ENCODE peak calls at places on chromosome 14, in ten cellular contexts. Z is CD4-positive, alpha-beta T cell; V is osteoblast; K is GM20000; P is glutamatergic neuron; U is PC-3; D is progenitor cell of endocrine pancreas; C is thoracic aorta; S is cardiac fibroblast; R is heart left ventricle. W is an unnamed sample.

GRCh38 chr14:102063808-102064429 is 22.9 kb downstream of the HSP90AA1 start:
- DNase-seq in D (no peak), V (peak), Z (no peak), K (no peak), U (no peak), C (no peak), R (no peak), S (no peak), P (no peak), W (no peak)

GRCh38 chr14:61438860-61439765 is 117.7 kb downstream of the PRKCH start:
- DNase-seq in D (no peak), U (peak), P (no peak), C (no peak), R (no peak), V (peak), K (peak), S (peak), Z (peak), W (peak)

GRCh38 chr14:58703149-58703509 is 65.4 kb downstream of the DACT1 start:
- DNase-seq in R (no peak), S (no peak), U (no peak), C (no peak), P (no peak), K (no peak), Z (no peak), V (no peak), D (no peak), W (no peak)

GRCh38 chr14:96852823-96853422 is 55.7 kb downstream of the VRK1 start:
- DNase-seq in R (no peak), C (no peak), S (peak), U (peak), D (no peak), Z (no peak), V (peak), P (no peak), K (peak), W (no peak)

GRCh38 chr14:88196925-88197324 is 126.1 kb downstream of the KCNK10 start:
- DNase-seq in U (no peak), P (no peak), R (no peak), S (no peak), C (no peak), D (no peak), V (no peak), K (no peak), Z (no peak), W (no peak)

GRCh38 chr14:74542056-74542685 is 48.6 kb downstream of the ISCA2 start:
- DNase-seq in V (peak), U (no peak), R (peak), S (no peak), C (no peak), Z (no peak), P (no peak), K (no peak), D (no peak), W (no peak)

GRCh38 chr14:72701610-72702009 is 192.3 kb downstream of the DPF3 start:
- DNase-seq in U (no peak), R (no peak), K (no peak), D (no peak), V (no peak), P (no peak), C (no peak), Z (no peak), S (peak), W (no peak)

GRCh38 chr14:88245321-88245720 is 77.7 kb downstream of the KCNK10 start:
- DNase-seq in C (no peak), Z (no peak), U (peak), S (no peak), V (peak), P (peak), K (no peak), R (no peak), D (no peak), W (no peak)

GRCh38 chr14:72578514-72578913 is 315.4 kb downstream of the DPF3 start:
- DNase-seq in S (no peak), C (no peak), K (no peak), V (no peak), R (no peak), P (no peak), U (no peak), Z (no peak), D (no peak), W (no peak)

GRCh38 chr14:73719791-73720190 is 5.6 kb upstream of the PNMA1 start:
- DNase-seq in C (no peak), P (no peak), Z (no peak), R (no peak), D (no peak), K (no peak), U (peak), S (no peak), V (peak), W (no peak)

GRCh38 chr14:95326987-95327386 is 7.3 kb upstream of the CLMN start:
- DNase-seq in D (no peak), Z (no peak), S (no peak), C (no peak), P (no peak), V (no peak), U (no peak), R (no peak), K (no peak), W (no peak)

GRCh38 chr14:74085047-74085637 is 386 bp downstream of the LIN52 start:
- DNase-seq in R (no peak), S (peak), Z (no peak), U (peak), C (no peak), P (no peak), K (peak), D (peak), V (peak), W (no peak)

GRCh38 chr14:37172024-37172869 is at the start of gene SLC25A21:
- DNase-seq in R (peak), K (no peak), D (peak), S (peak), V (peak), C (no peak), Z (no peak), U (peak), P (peak), W (peak)

GRCh38 chr14:53167602-53168328 is 14.6 kb upstream of the DDHD1 start:
- DNase-seq in D (no peak), V (no peak), K (no peak), C (no peak), S (peak), Z (no peak), R (no peak), P (no peak), U (no peak), W (no peak)

GRCh38 chr14:103281496-103282231 is 52.4 kb upstream of the EIF5 start:
- DNase-seq in R (no peak), P (peak), U (peak), K (no peak), S (peak), V (peak), C (no peak), Z (no peak), D (no peak), W (peak)

GRCh38 chr14:68042591-68043210 is 223.1 kb downstream of the RAD51B start:
- DNase-seq in U (peak), S (no peak), Z (no peak), V (no peak), P (no peak), D (no peak), K (no peak), C (no peak), R (no peak), W (peak)

GRCh38 chr14:93784878-93785277 is 3.4 kb downstream of the PRIMA1 start:
- DNase-seq in S (no peak), C (no peak), R (no peak), K (no peak), P (no peak), Z (no peak), V (no peak), D (no peak), U (no peak), W (no peak)

GRCh38 chr14:31038521-31039166 is 12.5 kb upstream of the STRN3 start:
- DNase-seq in S (peak), R (no peak), Z (no peak), K (no peak), D (no peak), V (peak), P (no peak), U (no peak), C (no peak), W (no peak)

GRCh38 chr14:69314327-69314726 is 54.4 kb downstream of the GALNT16 start:
- DNase-seq in S (no peak), C (no peak), U (no peak), P (no peak), V (no peak), D (no peak), R (no peak), Z (no peak), K (no peak), W (no peak)

GRCh38 chr14:33642080-33642479 is 308.8 kb downstream of the EGLN3 start:
- DNase-seq in R (no peak), Z (no peak), S (no peak), K (no peak), V (no peak), U (no peak), C (no peak), P (no peak), D (no peak), W (no peak)

GRCh38 chr14:103568952-103569351 is 6.2 kb downstream of the COA8 start:
- DNase-seq in C (no peak), D (no peak), U (no peak), S (no peak), K (no peak), Z (no peak), R (no peak), V (no peak), P (no peak), W (no peak)

GRCh38 chr14:34227834-34228662 is 234.0 kb downstream of the SPTSSA start:
- DNase-seq in D (peak), P (peak), K (peak), Z (peak), C (no peak), V (peak), S (peak), R (peak), U (peak), W (peak)

GRCh38 chr14:51867753-51868152 is 7.3 kb downstream of the GNG2 start:
- DNase-seq in R (no peak), S (no peak), U (no peak), C (no peak), D (no peak), P (no peak), K (no peak), Z (no peak), V (no peak), W (no peak)

GRCh38 chr14:60904381-60904780 is 76.5 kb downstream of the TRMT5 start:
- DNase-seq in Z (no peak), R (no peak), V (no peak), S (no peak), C (no peak), D (no peak), K (no peak), P (no peak), U (no peak), W (no peak)

GRCh38 chr14:61754627-61755381 is 7.4 kb upstream of the SNAPC1 start:
- DNase-seq in D (no peak), Z (no peak), R (no peak), P (no peak), K (no peak), C (no peak), S (peak), U (peak), V (no peak), W (no peak)

GRCh38 chr14:35808076-35808657 is 928 bp downstream of the RALGAPA1 start:
- DNase-seq in C (no peak), Z (no peak), D (no peak), V (peak), P (no peak), S (no peak), K (no peak), U (peak), R (no peak), W (no peak)

GRCh38 chr14:30252800-30253425 is 306.0 kb upstream of the G2E3 start:
- DNase-seq in D (no peak), K (no peak), Z (no peak), P (no peak), V (no peak), S (peak), U (no peak), C (no peak), R (no peak), W (no peak)

GRCh38 chr14:73058923-73059311 is 583 bp downstream of the RBM25 start:
- DNase-seq in S (peak), Z (no peak), C (peak), U (peak), V (peak), R (no peak), D (no peak), K (peak), P (no peak), W (peak)

DNA sequence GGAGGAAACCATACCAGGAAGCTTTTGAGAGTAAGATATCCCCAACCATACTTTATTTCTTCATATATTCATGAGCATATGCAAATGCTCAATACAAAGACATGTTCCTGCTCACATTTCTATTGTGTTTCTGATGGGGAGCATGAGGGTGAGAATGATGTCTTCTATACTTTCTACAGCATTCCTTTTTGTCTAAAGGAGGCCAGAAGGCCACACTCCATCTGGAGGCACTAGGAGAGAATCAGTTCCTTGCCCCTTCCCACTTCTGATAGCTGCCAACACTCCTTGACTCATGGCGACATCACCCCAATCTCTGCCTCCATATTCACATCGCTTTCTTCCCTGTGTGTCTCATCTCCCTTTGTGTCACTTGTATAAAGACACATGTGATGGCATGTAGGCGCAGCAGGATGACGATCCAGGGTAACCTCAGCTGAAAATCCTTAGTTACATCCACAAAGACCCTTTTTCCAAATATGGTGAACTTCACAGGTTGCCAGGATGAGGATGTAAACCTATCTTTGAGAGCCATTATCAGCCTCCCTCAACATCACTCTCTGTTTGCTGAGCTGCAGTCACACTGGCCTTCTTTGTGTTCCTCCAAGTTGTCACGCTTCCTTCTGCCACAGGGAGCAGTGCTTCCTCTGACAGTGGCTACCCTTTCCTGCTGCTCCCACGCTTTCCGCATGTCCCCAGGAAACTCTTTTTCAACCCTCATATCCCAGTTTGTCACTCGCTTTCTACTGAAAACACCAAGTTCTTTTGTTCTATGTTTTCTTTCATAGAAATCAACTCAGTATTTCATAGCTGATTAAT is 96.9 kb downstream of the STXBP6 start:
- DNase-seq in V (no peak), K (no peak), C (no peak), U (peak), S (no peak), D (no peak), Z (no peak), R (no peak), P (peak), W (no peak)
- TF ChIP-seq CTCF in V (no peak), K (no peak), C (no peak), U (no peak), S (no peak), D (peak), Z (no peak), R (peak), P (peak), W (no peak)

DNA sequence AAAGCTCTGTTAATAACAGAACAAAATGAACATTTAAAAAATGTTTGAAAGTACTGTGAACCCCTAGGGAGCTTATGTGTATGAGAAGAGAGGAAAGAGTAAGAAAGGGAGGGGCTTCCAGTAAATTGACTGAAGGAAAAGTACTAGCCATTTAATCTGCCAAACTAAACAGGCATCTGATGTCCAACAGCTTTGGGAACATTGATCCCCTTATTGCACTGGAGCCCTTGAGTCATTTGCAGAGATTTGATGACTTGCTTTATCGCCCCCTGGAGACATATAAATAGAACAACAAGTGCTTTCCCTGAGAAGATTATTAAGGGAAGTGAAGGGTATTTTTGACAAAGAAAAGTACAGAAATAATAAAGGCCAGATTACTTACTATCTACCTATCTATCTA is 319.3 kb upstream of the NOVA1 start:
- DNase-seq in S (peak), C (no peak), Z (no peak), D (no peak), U (peak), K (no peak), R (no peak), P (no peak), V (no peak), W (no peak)
- TF ChIP-seq CTCF in S (peak), C (peak), Z (no peak), D (peak), U (peak), K (no peak), R (peak), P (peak), V (no peak), W (no peak)

GRCh38 chr14:64220466-64220865 is 73.7 kb downstream of the ESR2 start:
- DNase-seq in D (no peak), P (no peak), K (no peak), S (peak), V (no peak), C (no peak), R (peak), Z (no peak), U (no peak), W (no peak)

GRCh38 chr14:64220056-64220455 is 74.1 kb downstream of the ESR2 start:
- DNase-seq in C (no peak), Z (no peak), K (no peak), U (no peak), V (no peak), P (no peak), R (no peak), S (no peak), D (no peak), W (no peak)

GRCh38 chr14:64217318-64217717 is 76.9 kb downstream of the ESR2 start:
- DNase-seq in U (no peak), D (no peak), R (no peak), C (no peak), Z (no peak), P (no peak), V (peak), K (no peak), S (peak), W (no peak)

GRCh38 chr14:64217747-64218146 is 76.4 kb downstream of the ESR2 start:
- DNase-seq in U (no peak), S (no peak), K (no peak), Z (no peak), V (no peak), D (no peak), P (no peak), C (no peak), R (no peak), W (no peak)

GRCh38 chr14:64218344-64219240 is 75.6 kb downstream of the ESR2 start:
- DNase-seq in Z (no peak), S (peak), K (no peak), V (peak), D (no peak), U (no peak), P (no peak), C (no peak), R (no peak), W (no peak)
- TF ChIP-seq CTCF in Z (no peak), S (no peak), K (no peak), V (no peak), D (no peak), U (no peak), P (no peak), C (no peak), R (no peak), W (no peak)

GRCh38 chr14:100267990-100268389 is 29.0 kb downstream of the YY1 start:
- DNase-seq in C (no peak), V (no peak), K (no peak), P (no peak), D (no peak), R (no peak), S (no peak), Z (no peak), U (no peak), W (no peak)

GRCh38 chr14:100263141-100263540 is 24.2 kb downstream of the YY1 start:
- DNase-seq in Z (no peak), V (peak), K (no peak), D (no peak), P (no peak), R (no peak), U (no peak), C (no peak), S (no peak), W (no peak)

GRCh38 chr14:100261621-100262020 is 22.7 kb downstream of the YY1 start:
- DNase-seq in K (no peak), R (no peak), C (no peak), P (no peak), S (no peak), D (no peak), Z (no peak), V (no peak), U (no peak), W (no peak)

DNA sequence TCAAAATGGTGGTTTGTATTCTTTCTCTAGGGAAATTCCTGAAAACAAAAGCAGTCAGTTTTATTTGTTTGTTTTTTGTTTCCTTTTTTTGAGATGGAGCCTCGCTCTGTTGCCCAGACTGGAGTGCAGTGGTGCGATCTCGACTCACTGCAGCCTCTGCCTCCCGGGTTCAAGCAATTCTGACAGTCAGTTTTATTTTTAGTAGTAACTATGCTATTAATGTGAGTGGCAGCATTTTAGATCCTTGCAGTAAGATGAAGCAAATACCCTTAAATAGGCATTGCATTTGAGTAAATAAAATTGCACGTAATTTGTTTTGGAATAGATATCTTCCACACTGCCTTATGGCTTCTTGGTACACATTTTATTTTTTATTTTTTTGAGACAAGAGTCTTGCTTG is 23.6 kb downstream of the YY1 start:
- DNase-seq in C (no peak), D (no peak), V (no peak), S (no peak), R (no peak), U (no peak), Z (no peak), P (no peak), K (no peak), W (no peak)
- TF ChIP-seq CTCF in C (no peak), D (no peak), V (no peak), S (no peak), R (no peak), U (no peak), Z (no peak), P (no peak), K (no peak), W (no peak)

DNA sequence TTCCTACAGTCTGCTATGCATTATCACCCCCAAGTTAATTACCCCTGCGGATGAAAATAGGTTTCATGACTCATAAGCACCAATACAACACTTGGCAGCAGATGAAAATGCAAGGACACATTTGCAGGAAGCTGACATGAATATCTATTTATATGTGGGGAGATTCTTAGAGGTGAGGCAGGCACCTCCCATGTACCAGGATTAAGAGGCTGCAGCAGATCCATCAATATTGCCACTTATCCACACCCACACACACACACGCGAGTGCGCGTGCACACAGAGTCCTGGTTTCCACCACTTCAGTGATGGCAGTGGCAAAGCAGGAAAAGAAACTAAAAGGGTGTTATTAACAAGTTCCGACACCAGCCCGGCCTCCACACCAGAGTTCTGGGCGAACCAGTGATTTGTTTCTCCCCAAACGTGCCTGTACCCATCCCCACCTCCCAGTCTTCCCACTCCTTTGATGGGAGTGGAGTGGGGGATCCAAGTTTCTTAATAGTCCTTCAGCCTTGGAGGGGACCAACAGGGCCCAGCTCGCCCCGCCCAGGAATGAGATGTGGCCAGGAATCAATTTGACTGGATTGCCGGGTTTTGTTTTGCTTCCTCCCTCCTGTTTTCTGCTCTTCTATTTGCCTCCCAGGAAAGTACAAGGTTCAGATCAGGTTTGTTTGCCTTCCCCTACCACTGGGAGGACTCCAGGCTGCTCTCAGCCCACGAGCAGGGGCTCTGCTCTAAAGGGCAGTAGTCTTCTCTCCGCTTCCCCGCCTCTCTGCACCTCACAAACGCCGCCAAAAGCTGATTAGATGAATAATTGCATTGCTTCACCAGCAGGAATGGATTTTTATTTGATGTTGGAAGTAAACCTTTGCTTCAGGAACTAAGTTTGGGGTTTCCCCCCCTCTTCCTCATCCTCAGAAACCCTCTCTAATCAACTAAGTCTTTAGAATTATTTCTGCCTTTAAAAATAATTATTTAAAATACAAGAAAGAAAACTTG is 5.2 kb downstream of the IRF2BPL start:
- DNase-seq in U (peak), S (peak), D (peak), Z (no peak), V (peak), R (no peak), K (no peak), P (no peak), C (no peak), W (no peak)
- TF ChIP-seq CTCF in U (peak), S (no peak), D (peak), Z (no peak), V (peak), R (peak), K (no peak), P (no peak), C (no peak), W (peak)